ENCODE peak calls at places on chromosome 3, in nine cellular contexts. Y, W, M, C, O, P, V, Q and H are unnamed samples.

GRCh38 chr3:123031051-123031450 is 3.5 kb upstream of the SEMA5B start:
- DNase-seq in Y (no peak), W (no peak), M (no peak), C (no peak), O (no peak), P (no peak), V (no peak), Q (no peak), H (no peak)

GRCh38 chr3:46905191-46905560 is 27.7 kb downstream of the PTH1R start:
- DNase-seq in Y (no peak), W (no peak), M (no peak), C (no peak), O (no peak), P (no peak), V (no peak), Q (no peak), H (no peak)

GRCh38 chr3:135106445-135106844 is 311.4 kb downstream of the EPHB1 start:
- DNase-seq in Y (peak; percentile 43), W (no peak), M (no peak), C (peak; percentile 60), O (peak; percentile 61), P (peak; percentile 67), V (peak; percentile 16), Q (no peak), H (no peak)

GRCh38 chr3:36319683-36320082 is 60.6 kb upstream of the STAC start:
- DNase-seq in Y (no peak), W (no peak), M (no peak), C (no peak), O (no peak), P (no peak), V (no peak), Q (no peak), H (no peak)

GRCh38 chr3:41836360-41837134 is 125.4 kb downstream of the ULK4 start:
- DNase-seq in Y (no peak), W (no peak), M (no peak), C (peak; percentile 63), O (no peak), P (no peak), V (peak; percentile 59), Q (no peak), H (no peak)

GRCh38 chr3:167575000-167575399 is 78.7 kb downstream of the WDR49 start:
- DNase-seq in Y (no peak), W (no peak), M (no peak), C (no peak), O (no peak), P (peak; percentile 48), V (no peak), Q (peak; percentile 1), H (no peak)

GRCh38 chr3:152298393-152299242 is 29.9 kb downstream of the MBNL1 start:
- DNase-seq in Y (peak; percentile 92), W (peak; percentile 85), M (peak; percentile 95), C (peak; percentile 36), O (no peak), P (no peak), V (peak; percentile 14), Q (peak; percentile 92), H (peak; percentile 98)

GRCh38 chr3:184727357-184728060 is 15.6 kb upstream of the MAGEF1 start:
- DNase-seq in Y (peak; percentile 85), W (no peak), M (peak; percentile 31), C (peak; percentile 71), O (peak; percentile 66), P (peak; percentile 78), V (peak; percentile 80), Q (peak; percentile 63), H (no peak)

GRCh38 chr3:197183582-197183981 is 114.8 kb downstream of the DLG1 start:
- DNase-seq in Y (no peak), W (peak; percentile 7), M (no peak), C (no peak), O (no peak), P (no peak), V (no peak), Q (no peak), H (no peak)

GRCh38 chr3:14374444-14374883 is 27.9 kb upstream of the SLC6A6 start:
- DNase-seq in Y (no peak), W (no peak), M (no peak), C (no peak), O (no peak), P (no peak), V (no peak), Q (no peak), H (no peak)

GRCh38 chr3:13141991-13142412 is 68.8 kb upstream of the IQSEC1 start:
- DNase-seq in Y (peak; percentile 64), W (no peak), M (peak; percentile 20), C (no peak), O (peak; percentile 56), P (peak; percentile 83), V (peak; percentile 56), Q (peak; percentile 29), H (no peak)

GRCh38 chr3:45100998-45101407 is 45.2 kb downstream of the CDCP1 start:
- DNase-seq in Y (peak; percentile 98), W (no peak), M (peak; percentile 30), C (no peak), O (no peak), P (no peak), V (no peak), Q (peak; percentile 29), H (no peak)

GRCh38 chr3:47394867-47395266 is 14.0 kb downstream of the PTPN23 start:
- DNase-seq in Y (no peak), W (no peak), M (no peak), C (no peak), O (no peak), P (no peak), V (no peak), Q (no peak), H (no peak)

DNA sequence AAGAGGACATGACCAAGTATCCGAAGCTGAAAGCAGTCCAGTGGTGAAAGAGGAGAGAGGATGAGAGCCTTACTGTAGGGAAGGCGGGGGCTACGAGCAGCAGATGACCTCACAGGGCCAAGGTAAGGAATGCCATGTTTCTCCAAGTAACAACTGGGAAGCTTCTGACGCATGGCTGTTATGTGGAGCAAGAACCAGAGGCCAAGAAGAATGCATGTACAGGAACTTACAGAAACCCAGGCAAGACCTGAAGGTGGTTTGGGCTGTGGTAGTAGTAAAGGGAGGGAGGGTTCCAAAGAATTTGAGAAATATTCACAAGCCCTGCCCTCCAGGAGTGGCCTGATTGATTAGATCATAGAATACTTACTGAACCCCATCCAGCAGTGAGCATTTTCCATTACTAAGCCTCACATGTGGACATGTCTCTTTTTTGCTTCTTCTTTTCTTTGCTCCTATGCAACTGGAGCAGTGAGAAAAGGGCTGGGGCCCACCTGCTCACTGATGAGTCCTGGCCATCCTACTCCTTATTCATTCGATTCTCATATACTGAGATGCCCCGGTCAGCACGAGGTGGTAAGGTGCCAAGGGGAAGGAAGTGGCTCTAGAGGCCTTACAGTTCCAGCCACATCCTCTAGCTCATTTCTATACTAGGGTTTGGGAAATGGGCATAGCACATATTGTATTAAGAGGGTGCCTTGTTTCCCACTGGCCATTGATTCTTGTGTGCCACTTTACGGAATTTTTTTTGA is 8.3 kb upstream of the SLC12A8 start:
- DNase-seq in Y (no peak), W (no peak), M (peak; percentile 54), C (no peak), O (no peak), P (no peak), V (no peak), Q (no peak), H (no peak)
- TF ChIP-seq CTCF in Y (no peak), W (no peak), M (no peak), C (no peak), O (no peak), P (no peak), V (no peak), Q (no peak), H (no peak)

GRCh38 chr3:151067158-151067557 is 18.3 kb upstream of the MED12L start:
- DNase-seq in Y (peak; percentile 47), W (no peak), M (no peak), C (no peak), O (no peak), P (peak; percentile 53), V (no peak), Q (no peak), H (no peak)
- TF ChIP-seq CTCF in Y (peak; percentile 32), W (peak; percentile 58), M (no peak), C (no peak), O (no peak), P (peak; percentile 77), V (peak; percentile 38), Q (no peak), H (no peak)

GRCh38 chr3:125585595-125586223 is 9.6 kb downstream of the OSBPL11 start:
- DNase-seq in Y (peak; percentile 56), W (no peak), M (peak; percentile 65), C (peak; percentile 62), O (peak; percentile 64), P (peak; percentile 65), V (peak; percentile 44), Q (peak; percentile 73), H (peak; percentile 57)
- TF ChIP-seq CTCF in Y (peak; percentile 86), W (peak; percentile 86), M (peak; percentile 97), C (no peak), O (peak; percentile 94), P (peak; percentile 81), V (peak; percentile 81), Q (peak; percentile 87), H (peak; percentile 88)

GRCh38 chr3:32815812-32816438 is 1.9 kb upstream of the TRIM71 start:
- DNase-seq in Y (peak; percentile 47), W (no peak), M (no peak), C (no peak), O (peak; percentile 31), P (no peak), V (peak; percentile 39), Q (no peak), H (no peak)

GRCh38 chr3:32817195-32817560 is 619 bp upstream of the TRIM71 start:
- DNase-seq in Y (peak; percentile 69), W (no peak), M (no peak), C (no peak), O (peak; percentile 43), P (no peak), V (peak; percentile 58), Q (no peak), H (no peak)

GRCh38 chr3:32818431-32819085 is 761 bp downstream of the TRIM71 start:
- DNase-seq in Y (peak; percentile 58), W (no peak), M (no peak), C (no peak), O (peak; percentile 29), P (no peak), V (no peak), Q (no peak), H (no peak)

GRCh38 chr3:32817561-32818430 is at the start of gene TRIM71:
- DNase-seq in Y (peak; percentile 78), W (no peak), M (no peak), C (no peak), O (peak; percentile 43), P (no peak), V (peak; percentile 65), Q (peak; percentile 22), H (no peak)

DNA sequence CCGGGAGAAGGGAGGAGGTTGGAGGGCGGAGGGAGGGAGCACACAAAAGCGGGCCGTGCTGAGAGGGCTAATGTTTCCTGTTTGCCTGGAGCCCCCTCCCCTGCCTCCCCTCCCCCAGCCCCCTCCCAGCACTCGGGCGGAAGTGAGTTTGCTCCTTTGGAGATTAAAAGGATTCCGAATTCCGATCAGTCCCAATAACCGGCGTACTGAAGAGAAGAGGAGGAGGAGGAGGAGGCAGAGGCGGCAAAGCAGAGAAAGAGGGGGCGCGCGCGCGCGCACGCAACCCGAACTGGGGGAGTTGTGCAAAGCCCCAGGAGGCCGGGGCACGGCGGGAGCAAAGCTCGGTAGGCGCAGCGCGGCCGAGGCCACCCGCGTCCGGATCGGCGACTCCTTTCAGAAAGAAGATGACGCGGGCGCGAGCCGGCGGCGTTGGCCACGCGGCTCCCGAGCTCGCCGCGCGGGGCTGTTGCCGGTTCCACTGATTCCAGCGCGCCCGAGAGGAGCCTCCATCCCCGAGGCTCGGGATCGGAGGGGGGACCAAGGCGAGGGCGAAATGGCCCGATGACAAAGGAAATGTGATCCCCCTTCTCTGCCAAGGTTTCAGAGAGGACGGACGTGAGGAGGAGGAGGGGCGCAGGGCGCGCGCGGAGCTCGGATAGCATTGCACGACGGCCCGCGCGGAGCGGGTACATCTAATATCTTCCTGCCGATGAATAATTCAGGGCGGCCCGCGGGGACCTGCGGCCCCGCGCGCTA is 1.2 kb upstream of the TRIM71 start:
- DNase-seq in Y (peak; percentile 82), W (no peak), M (no peak), C (no peak), O (peak; percentile 69), P (peak; percentile 94), V (peak; percentile 66), Q (peak; percentile 21), H (no peak)
- TF ChIP-seq CTCF in Y (no peak), W (no peak), M (no peak), C (no peak), O (no peak), P (no peak), V (no peak), Q (no peak), H (no peak)